ENCODE peak calls at places on chromosomes 16 and 17, in four cellular contexts. Z is B cell; H is AG10803; T is activated CD8-positive, alpha-beta T cell treated with anti-CD3 and anti-CD28 coated beads for 36 hours. K is an unnamed sample.

GRCh38 chr17:75570034-75570676 is 17.4 kb upstream of the MYO15B start:
- DNase-seq in T (no peak), Z (no peak), H (no peak), K (no peak)

GRCh38 chr17:28949185-28950016 is 1.9 kb downstream of the PHF12 start:
- DNase-seq in T (peak; percentile 85), Z (peak; percentile 81), H (peak; percentile 52), K (peak; percentile 54)

GRCh38 chr17:64410750-64411490 is 20.3 kb upstream of the PECAM1 start:
- DNase-seq in Z (no peak), T (no peak), H (no peak), K (no peak)

GRCh38 chr16:79298476-79299153 is 301.9 kb downstream of the MAF start:
- DNase-seq in H (no peak), Z (no peak), T (no peak), K (no peak)

GRCh38 chr16:82031116-82032084 is 3.7 kb upstream of the HSD17B2 start:
- DNase-seq in H (peak; percentile 83), T (no peak), Z (no peak), K (peak; percentile 43)

GRCh38 chr16:46743232-46743719 is 4.9 kb downstream of the MYLK3 start:
- DNase-seq in H (peak; percentile 63), T (peak; percentile 7), Z (peak; percentile 60), K (peak; percentile 65)

GRCh38 chr16:24999856-25000447 is 15.2 kb downstream of the ARHGAP17 start:
- DNase-seq in Z (no peak), H (peak; percentile 47), T (no peak), K (no peak)

GRCh38 chr16:2968368-2968737 is 795 bp upstream of the PAQR4 start:
- DNase-seq in T (no peak), H (no peak), Z (peak; percentile 43), K (no peak)

GRCh38 chr16:29816694-29817441 is 916 bp downstream of the PAGR1 start:
- DNase-seq in H (peak; percentile 60), T (peak; percentile 85), Z (peak; percentile 51), K (peak; percentile 53)

GRCh38 chr16:17313085-17313611 is 157.6 kb downstream of the XYLT1 start:
- DNase-seq in Z (no peak), T (no peak), H (peak; percentile 92), K (no peak)

GRCh38 chr17:38874505-38875419 is 4.9 kb downstream of the LASP1 start:
- DNase-seq in Z (no peak), T (no peak), H (peak; percentile 34), K (no peak)

GRCh38 chr16:81664153-81664552 is 114.9 kb upstream of the PLCG2 start:
- DNase-seq in T (no peak), Z (no peak), H (no peak), K (no peak)

GRCh38 chr16:15915555-15916081 is 27.2 kb upstream of the CEP20 start:
- DNase-seq in T (no peak), Z (no peak), H (no peak), K (no peak)

GRCh38 chr16:68685685-68686478 is 40.8 kb downstream of the CDH3 start:
- DNase-seq in Z (no peak), H (no peak), T (no peak), K (no peak)

GRCh38 chr17:29838961-29839360 is 91.1 kb downstream of the SSH2 start:
- DNase-seq in T (no peak), Z (no peak), H (peak; percentile 65), K (no peak)

GRCh38 chr17:44587339-44587738 is 30.1 kb downstream of the FZD2 start:
- DNase-seq in H (peak; percentile 94), T (no peak), Z (no peak), K (no peak)

GRCh38 chr17:76184266-76184665 is 43.2 kb upstream of the FOXJ1 start:
- DNase-seq in Z (no peak), T (no peak), H (no peak), K (no peak)

GRCh38 chr16:890716-891352 is 80.0 kb downstream of the LMF1 start:
- DNase-seq in T (no peak), H (no peak), Z (no peak), K (no peak)

GRCh38 chr16:7313170-7313569 is 19.5 kb upstream of the RBFOX1 start:
- DNase-seq in H (no peak), Z (no peak), T (no peak), K (no peak)

GRCh38 chr17:76884995-76885896 is 17.0 kb downstream of the MGAT5B start:
- DNase-seq in T (no peak), Z (no peak), H (no peak), K (no peak)

GRCh38 chr17:6166492-6167179 is 96.5 kb downstream of the WSCD1 start:
- DNase-seq in Z (no peak), H (no peak), T (no peak), K (no peak)

GRCh38 chr17:77233635-77234334 is 93.0 kb downstream of the SEC14L1 start:
- DNase-seq in T (peak; percentile 49), H (peak; percentile 55), Z (no peak), K (peak; percentile 67)

GRCh38 chr16:57592591-57593003 is 35.8 kb upstream of the ADGRG1 start:
- DNase-seq in Z (peak; percentile 20), H (no peak), T (peak; percentile 90), K (no peak)

GRCh38 chr16:67959520-67959919 is 8.9 kb downstream of the SLC12A4 start:
- DNase-seq in H (peak; percentile 61), T (no peak), Z (no peak), K (no peak)

GRCh38 chr17:1029196-1029911 is 32.4 kb downstream of the TIMM22 start:
- DNase-seq in H (peak; percentile 62), Z (no peak), T (no peak), K (no peak)